ENCODE peak calls at places on chromosome 2, in eight cellular contexts. R, L, Z, F, P, W, Q and U are unnamed samples.

GRCh38 chr2:599601-600000 is 77.6 kb downstream of the TMEM18 start:
- ATAC-seq in R (no peak), L (no peak), Z (no peak), F (no peak), P (no peak), W (no peak), Q (no peak), U (no peak)

GRCh38 chr2:191303349-191304005 is 58.3 kb downstream of the MYO1B start:
- ATAC-seq in R (no peak), L (no peak), Z (no peak), F (no peak), P (no peak), W (no peak), Q (no peak), U (no peak)

GRCh38 chr2:67790622-67791021 is 272.2 kb downstream of the C1D start:
- ATAC-seq in R (no peak), L (no peak), Z (no peak), F (no peak), P (no peak), W (no peak), Q (no peak), U (no peak)

GRCh38 chr2:113692698-113693428 is 63.6 kb downstream of the SLC35F5 start:
- ATAC-seq in R (no peak), L (peak; percentile 80), Z (peak; percentile 62), F (peak; percentile 90), P (peak; percentile 90), W (no peak), Q (peak; percentile 80), U (no peak)

GRCh38 chr2:65379168-65379672 is 53.2 kb downstream of the SPRED2 start:
- ATAC-seq in R (no peak), L (no peak), Z (no peak), F (no peak), P (no peak), W (no peak), Q (no peak), U (no peak)

GRCh38 chr2:8515864-8516533 is 165.9 kb upstream of the ID2 start:
- ATAC-seq in R (no peak), L (no peak), Z (no peak), F (peak; percentile 13), P (peak; percentile 36), W (no peak), Q (peak; percentile 4), U (no peak)

GRCh38 chr2:64090264-64090663 is 54.0 kb downstream of the PELI1 start:
- ATAC-seq in R (no peak), L (no peak), Z (no peak), F (peak; percentile 39), P (no peak), W (no peak), Q (peak; percentile 77), U (no peak)

GRCh38 chr2:238238766-238239551 is 879 bp downstream of the HES6 start:
- ATAC-seq in R (no peak), L (peak; percentile 40), Z (peak; percentile 49), F (peak; percentile 51), P (peak; percentile 24), W (no peak), Q (no peak), U (peak; percentile 2)

GRCh38 chr2:189328451-189329249 is 112.6 kb upstream of the WDR75 start:
- ATAC-seq in R (no peak), L (no peak), Z (no peak), F (no peak), P (no peak), W (no peak), Q (no peak), U (no peak)

GRCh38 chr2:10787176-10787968 is 25.2 kb downstream of the PDIA6 start:
- ATAC-seq in R (no peak), L (no peak), Z (no peak), F (no peak), P (no peak), W (no peak), Q (no peak), U (no peak)